ENCODE peak calls at places on chromosomes 1 and 21, in ten cellular contexts. D, K, L, Z, E, O, Q, G, C and R are unnamed samples.
A peak's percentile ranks its signal among the peaks of the same experiment; 100 is the strongest.

GRCh38 chr1:176880954-176881595 is 283.4 kb downstream of the ASTN1 start:
- DNase-seq in D (no peak), K (peak; percentile 62), L (no peak), Z (peak; percentile 67), E (peak; percentile 80), O (peak; percentile 70), Q (peak; percentile 79), G (peak; percentile 38), C (peak; percentile 75), R (peak; percentile 76)

GRCh38 chr1:58392083-58392482 is 154.4 kb downstream of the OMA1 start:
- DNase-seq in D (peak; percentile 21), K (peak; percentile 48), L (no peak), Z (no peak), E (no peak), O (no peak), Q (no peak), G (no peak), C (no peak), R (no peak)

GRCh38 chr21:29664615-29665014 is 275.2 kb downstream of the GRIK1 start:
- DNase-seq in D (no peak), K (no peak), L (no peak), Z (no peak), E (no peak), O (no peak), Q (no peak), G (no peak), C (no peak), R (no peak)

GRCh38 chr1:54254055-54254454 is 54.1 kb downstream of the MRPL37 start:
- DNase-seq in D (no peak), K (no peak), L (no peak), Z (peak; percentile 54), E (no peak), O (peak; percentile 35), Q (peak; percentile 47), G (no peak), C (no peak), R (no peak)

GRCh38 chr1:151893176-151893924 is 16.0 kb downstream of the THEM4 start:
- DNase-seq in D (no peak), K (no peak), L (no peak), Z (no peak), E (no peak), O (peak; percentile 60), Q (no peak), G (no peak), C (no peak), R (no peak)

GRCh38 chr1:33455537-33456301 is 16.7 kb upstream of the ZSCAN20 start:
- DNase-seq in D (no peak), K (peak; percentile 74), L (no peak), Z (no peak), E (peak; percentile 34), O (peak; percentile 88), Q (peak; percentile 77), G (no peak), C (peak; percentile 66), R (no peak)

GRCh38 chr1:9437931-9438330 is 101.3 kb upstream of the SLC25A33 start:
- DNase-seq in D (no peak), K (no peak), L (no peak), Z (peak; percentile 52), E (peak; percentile 87), O (peak; percentile 69), Q (no peak), G (peak; percentile 60), C (no peak), R (no peak)

GRCh38 chr1:58155418-58156123 is 391.0 kb downstream of the OMA1 start:
- DNase-seq in D (no peak), K (no peak), L (no peak), Z (no peak), E (no peak), O (no peak), Q (no peak), G (no peak), C (no peak), R (no peak)

GRCh38 chr1:100348549-100349144 is 3.7 kb upstream of the CDC14A start:
- DNase-seq in D (no peak), K (no peak), L (no peak), Z (no peak), E (no peak), O (no peak), Q (no peak), G (no peak), C (no peak), R (no peak)

GRCh38 chr1:100351095-100351884 is 1.0 kb upstream of the CDC14A start:
- DNase-seq in D (peak; percentile 78), K (peak; percentile 83), L (peak; percentile 49), Z (peak; percentile 82), E (peak; percentile 76), O (peak; percentile 91), Q (peak; percentile 85), G (peak; percentile 67), C (peak; percentile 82), R (peak; percentile 92)

GRCh38 chr1:100352267-100353072 is at the start of gene CDC14A:
- DNase-seq in D (peak; percentile 73), K (peak; percentile 94), L (peak; percentile 75), Z (peak; percentile 88), E (peak; percentile 89), O (peak; percentile 98), Q (peak; percentile 93), G (peak; percentile 84), C (peak; percentile 95), R (peak; percentile 94)

GRCh38 chr1:100349276-100349675 is 3.0 kb upstream of the CDC14A start:
- DNase-seq in D (no peak), K (no peak), L (no peak), Z (no peak), E (no peak), O (no peak), Q (no peak), G (no peak), C (no peak), R (no peak)

GRCh38 chr1:100350787-100351094 is 1.6 kb upstream of the CDC14A start:
- DNase-seq in D (no peak), K (no peak), L (no peak), Z (no peak), E (no peak), O (no peak), Q (no peak), G (no peak), C (no peak), R (no peak)
- TF ChIP-seq CTCF in D (no peak), K (no peak), L (no peak), Z (no peak), E (no peak), O (no peak), Q (no peak), G (no peak), C (no peak), R (no peak)

DNA sequence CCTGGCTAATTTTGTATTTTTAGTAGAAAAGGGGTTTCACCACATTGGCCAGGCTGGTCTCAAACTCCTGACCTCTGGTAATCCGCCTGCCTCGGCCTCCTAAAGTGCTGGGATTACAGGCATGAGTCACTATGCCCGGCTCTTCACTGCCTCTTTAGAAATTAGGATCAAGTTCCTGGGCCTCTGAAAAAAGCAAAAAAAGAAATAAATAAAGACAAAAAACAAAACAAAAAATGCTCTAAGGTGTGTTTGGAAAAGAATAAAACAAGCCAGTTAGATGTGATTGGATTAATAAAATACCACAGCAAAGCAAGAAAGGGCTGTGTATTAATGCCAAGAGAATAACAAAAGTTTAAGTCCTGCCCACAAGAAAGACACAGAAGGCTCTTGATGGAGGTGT is 4.2 kb upstream of the ABCB10 start:
- DNase-seq in D (no peak), K (no peak), L (no peak), Z (no peak), E (no peak), O (no peak), Q (no peak), G (no peak), C (no peak), R (no peak)
- TF ChIP-seq CTCF in D (no peak), K (no peak), L (no peak), Z (no peak), E (no peak), O (no peak), Q (no peak), G (no peak), C (no peak), R (no peak)

GRCh38 chr1:235919797-235920475 is 53.2 kb upstream of the LYST start:
- DNase-seq in D (no peak), K (no peak), L (no peak), Z (no peak), E (no peak), O (peak; percentile 69), Q (peak; percentile 75), G (no peak), C (no peak), R (no peak)
- TF ChIP-seq CTCF in D (no peak), K (no peak), L (no peak), Z (no peak), E (no peak), O (no peak), Q (no peak), G (no peak), C (no peak), R (no peak)

GRCh38 chr1:213286235-213286634 is 235.2 kb downstream of the RPS6KC1 start:
- DNase-seq in D (no peak), K (no peak), L (no peak), Z (no peak), E (no peak), O (no peak), Q (no peak), G (no peak), C (no peak), R (no peak)
- TF ChIP-seq CTCF in D (no peak), K (no peak), L (no peak), Z (no peak), E (no peak), O (peak; percentile 44), Q (no peak), G (no peak), C (peak; percentile 46), R (peak; percentile 61)

GRCh38 chr1:99619583-99619982 is 26.3 kb upstream of the PALMD start:
- DNase-seq in D (no peak), K (no peak), L (no peak), Z (no peak), E (no peak), O (no peak), Q (no peak), G (no peak), C (no peak), R (no peak)
- TF ChIP-seq CTCF in D (no peak), K (no peak), L (no peak), Z (no peak), E (no peak), O (no peak), Q (no peak), G (no peak), C (no peak), R (no peak)

DNA sequence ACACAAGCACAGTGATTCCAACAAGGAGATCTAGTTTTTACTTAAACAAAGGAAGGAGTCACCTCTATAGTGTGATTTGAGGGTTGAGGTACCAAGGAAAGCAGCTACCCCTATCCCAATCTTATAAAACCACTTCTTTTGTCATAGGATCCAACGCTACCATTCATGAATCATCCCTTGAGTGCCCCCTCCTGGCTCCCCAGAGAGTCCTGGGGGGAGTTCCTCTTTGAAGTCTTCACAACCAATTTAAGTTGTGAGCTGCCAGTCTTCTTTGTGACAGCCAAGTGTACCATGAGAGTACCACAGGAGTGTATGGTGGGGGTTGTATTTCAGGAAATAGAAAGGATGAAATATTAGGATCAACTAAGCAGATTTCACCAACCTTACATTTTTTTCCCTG is 39.1 kb upstream of the NHLH2 start:
- DNase-seq in D (no peak), K (no peak), L (no peak), Z (no peak), E (no peak), O (no peak), Q (no peak), G (no peak), C (no peak), R (no peak)
- TF ChIP-seq CTCF in D (no peak), K (no peak), L (no peak), Z (no peak), E (no peak), O (no peak), Q (no peak), G (no peak), C (no peak), R (no peak)

GRCh38 chr1:1230656-1231399 is 973 bp downstream of the SDF4 start:
- DNase-seq in D (no peak), K (no peak), L (no peak), Z (no peak), E (no peak), O (peak; percentile 78), Q (no peak), G (no peak), C (peak; percentile 75), R (no peak)
- TF ChIP-seq CTCF in D (no peak), K (no peak), L (no peak), Z (no peak), E (no peak), O (peak; percentile 42), Q (no peak), G (no peak), C (peak; percentile 40), R (peak; percentile 47)